ENCODE peak calls at places on chromosomes 6 and 20, in nine cellular contexts. R is activated naive CD8-positive, alpha-beta T cell treated with anti-CD3 and anti-CD28 coated beads for 36 hours; X is HT1080; J is T-helper 2 cell; T is G401; M is nephron progenitor cell; V is amygdala; Q is iPS DF 19.7; D is neuronal stem cell. S is an unnamed sample.

GRCh38 chr6:110511401-110511800 is 35.0 kb upstream of the SLC22A16 start:
- DNase-seq in D (no peak), X (no peak), J (no peak), V (no peak), Q (peak), T (no peak), R (no peak), M (no peak), S (no peak)

GRCh38 chr6:5085638-5086293 is 625 bp downstream of the PPP1R3G start:
- DNase-seq in T (no peak), V (no peak), D (peak), X (no peak), R (peak), M (peak), J (no peak), Q (no peak), S (no peak)

GRCh38 chr6:143339223-143339622 is 111.3 kb downstream of the ADAT2 start:
- DNase-seq in R (no peak), M (no peak), Q (no peak), T (no peak), D (no peak), V (no peak), J (no peak), X (no peak), S (no peak)

GRCh38 chr6:89355511-89356185 is 3.1 kb upstream of the UBE2J1 start:
- DNase-seq in X (no peak), V (no peak), T (no peak), M (no peak), D (no peak), R (no peak), Q (no peak), J (no peak), S (no peak)

GRCh38 chr20:11454966-11455799 is 462.5 kb upstream of the BTBD3 start:
- DNase-seq in V (no peak), D (no peak), X (peak), Q (no peak), R (no peak), M (peak), J (no peak), T (no peak), S (no peak)

GRCh38 chr6:29926081-29926794 is 16.1 kb upstream of the HLA-A start:
- DNase-seq in X (no peak), Q (no peak), M (no peak), V (no peak), J (peak), T (no peak), D (no peak), R (no peak), S (no peak)

GRCh38 chr20:19540401-19540800 is 217.7 kb upstream of the RIN2 start:
- DNase-seq in R (peak), T (no peak), D (no peak), M (no peak), V (no peak), X (no peak), Q (no peak), J (no peak), S (no peak)

GRCh38 chr20:37519508-37520416 is 1.3 kb upstream of the NNAT start:
- DNase-seq in Q (no peak), M (peak), D (no peak), X (no peak), J (no peak), V (no peak), T (peak), R (peak), S (no peak)

GRCh38 chr6:16539086-16539931 is 222.0 kb downstream of the ATXN1 start:
- DNase-seq in M (no peak), T (no peak), J (no peak), V (no peak), Q (no peak), R (no peak), D (no peak), X (no peak), S (no peak)

GRCh38 chr6:134651519-134651918 is 298.4 kb downstream of the ALDH8A1 start:
- DNase-seq in Q (no peak), M (no peak), V (no peak), T (no peak), J (no peak), X (no peak), D (no peak), R (no peak), S (no peak)

GRCh38 chr6:151822252-151823111 is 15.0 kb downstream of the ESR1 start:
- DNase-seq in J (no peak), X (no peak), Q (no peak), R (no peak), M (no peak), D (no peak), V (no peak), T (no peak), S (no peak)

GRCh38 chr6:15500901-15501805 is 161.7 kb downstream of the DTNBP1 start:
- DNase-seq in J (no peak), Q (no peak), M (peak), D (no peak), X (no peak), V (no peak), R (no peak), T (peak), S (no peak)

GRCh38 chr20:44092551-44093248 is 94.3 kb downstream of the JPH2 start:
- DNase-seq in J (no peak), T (peak), V (no peak), Q (no peak), D (peak), X (peak), M (no peak), R (no peak), S (peak)

GRCh38 chr20:6121504-6121903 is 1.3 kb downstream of the FERMT1 start:
- DNase-seq in X (no peak), T (no peak), M (no peak), Q (no peak), R (no peak), J (no peak), D (no peak), V (no peak), S (no peak)

GRCh38 chr6:134938896-134939295 is 11.0 kb downstream of the ALDH8A1 start:
- DNase-seq in M (no peak), X (no peak), V (no peak), R (peak), J (no peak), T (no peak), Q (no peak), D (no peak), S (no peak)

GRCh38 chr6:170291271-170292110 is 613 bp upstream of the DLL1 start:
- DNase-seq in Q (peak), D (peak), R (peak), X (no peak), V (peak), M (peak), T (peak), J (no peak), S (no peak)

GRCh38 chr20:37515876-37516275 is 5.2 kb upstream of the NNAT start:
- DNase-seq in X (no peak), M (no peak), Q (no peak), V (no peak), T (no peak), R (no peak), D (no peak), J (no peak), S (no peak)

GRCh38 chr20:51802170-51802745 is at the start of gene SALL4:
- DNase-seq in J (no peak), V (no peak), D (peak), M (peak), Q (peak), R (no peak), X (no peak), T (peak), S (no peak)

GRCh38 chr6:39733704-39734103 is 8.5 kb upstream of the KIF6 start:
- DNase-seq in V (no peak), X (no peak), D (no peak), M (no peak), J (no peak), T (no peak), Q (no peak), R (no peak), S (no peak)

GRCh38 chr6:138814179-138814834 is 18.4 kb downstream of the ECT2L start:
- DNase-seq in X (no peak), J (no peak), M (no peak), D (no peak), T (no peak), Q (no peak), V (no peak), R (no peak), S (no peak)

GRCh38 chr6:128882991-128883571 is at the start of gene LAMA2:
- DNase-seq in R (peak), D (peak), Q (peak), M (peak), J (no peak), V (peak), X (no peak), T (peak), S (no peak)

GRCh38 chr6:112296122-112296521 is 41.8 kb upstream of the LAMA4 start:
- DNase-seq in R (no peak), D (no peak), X (peak), Q (peak), J (no peak), T (peak), M (peak), V (no peak), S (no peak)

GRCh38 chr6:106085687-106085983 is 501 bp upstream of the PRDM1 start:
- DNase-seq in V (no peak), T (no peak), R (no peak), J (no peak), X (no peak), D (no peak), Q (no peak), M (no peak), S (no peak)

GRCh38 chr6:57021086-57021720 is 25.3 kb upstream of the KIAA1586 start:
- DNase-seq in V (peak), X (peak), R (no peak), D (peak), M (peak), T (peak), Q (no peak), J (no peak), S (peak)

GRCh38 chr20:17520583-17520982 is 10.6 kb downstream of the BFSP1 start:
- DNase-seq in V (no peak), X (peak), D (no peak), Q (no peak), T (no peak), M (no peak), J (no peak), R (no peak), S (no peak)

GRCh38 chr6:35678814-35679213 is 9.9 kb downstream of the FKBP5 start:
- DNase-seq in M (no peak), D (no peak), X (no peak), R (no peak), Q (no peak), T (no peak), J (no peak), V (no peak), S (no peak)

GRCh38 chr6:139736507-139736906 is 362.1 kb upstream of the CITED2 start:
- DNase-seq in V (no peak), M (no peak), T (no peak), D (no peak), Q (no peak), R (no peak), J (no peak), X (no peak), S (no peak)